ENCODE peak calls at places on chromosomes 12 and 14, in nine cellular contexts. L is stimulated activated CD4-positive, alpha-beta T cell treated with anti-CD3 and anti-CD28 coated beads, Interleukin-2, amount 100 ng/mL, for 48 hours; Q is breast epithelium; T is anterior cingulate cortex; M is occipital lobe; D is KG1; V is astrocyte of the cerebellum; A is GM20000; E is psoas muscle. K is an unnamed sample.

GRCh38 chr12:52873513-52873831 is 24.7 kb upstream of the KRT78 start:
- DNase-seq in M (no peak), L (no peak), E (no peak), V (no peak), Q (no peak), D (no peak), T (no peak), A (no peak), K (no peak)

GRCh38 chr12:116053479-116054195 is 223.9 kb downstream of the MED13L start:
- DNase-seq in Q (no peak), V (peak; percentile 71), M (no peak), T (no peak), E (no peak), A (no peak), D (no peak), L (no peak), K (no peak)

GRCh38 chr14:74275265-74275841 is 27.4 kb downstream of the ABCD4 start:
- DNase-seq in D (no peak), M (no peak), E (no peak), L (no peak), T (no peak), V (peak; percentile 53), A (no peak), Q (no peak), K (peak; percentile 85)

GRCh38 chr12:29043069-29043468 is 106.0 kb upstream of the FAR2 start:
- DNase-seq in A (no peak), E (no peak), M (no peak), D (no peak), Q (no peak), T (no peak), V (no peak), L (no peak), K (no peak)

GRCh38 chr12:6551496-6552139 is 4.2 kb downstream of the IFFO1 start:
- DNase-seq in L (no peak), T (no peak), M (no peak), E (peak; percentile 76), A (no peak), Q (no peak), V (no peak), D (no peak), K (peak; percentile 76)

GRCh38 chr12:31362759-31363415 is 36.9 kb upstream of the SINHCAF start:
- DNase-seq in D (peak; percentile 24), M (no peak), E (no peak), L (no peak), A (peak; percentile 47), Q (no peak), T (no peak), V (no peak), K (no peak)

GRCh38 chr12:50924439-50925341 is 27.7 kb upstream of the HIGD1C start:
- DNase-seq in A (peak; percentile 76), Q (peak; percentile 84), V (peak; percentile 94), E (peak; percentile 94), M (peak; percentile 72), T (peak; percentile 64), L (no peak), D (peak; percentile 92), K (peak; percentile 97)

GRCh38 chr12:95074766-95075165 is 1.3 kb upstream of the NR2C1 start:
- DNase-seq in E (no peak), D (no peak), V (peak; percentile 79), A (no peak), T (no peak), M (no peak), Q (no peak), L (no peak), K (no peak)

GRCh38 chr12:93274937-93275336 is 102.8 kb upstream of the NUDT4 start:
- DNase-seq in L (no peak), T (no peak), D (no peak), Q (no peak), E (no peak), A (no peak), V (no peak), M (no peak), K (no peak)

GRCh38 chr14:87049886-87050820 is 942.8 kb downstream of the GALC start:
- DNase-seq in M (no peak), A (no peak), Q (no peak), E (no peak), L (no peak), V (no peak), T (no peak), D (no peak), K (peak; percentile 21)

GRCh38 chr14:102683399-102684275 is 91.2 kb downstream of the RCOR1 start:
- DNase-seq in A (no peak), D (no peak), T (no peak), L (no peak), Q (no peak), M (no peak), E (no peak), V (no peak), K (no peak)

GRCh38 chr12:40692617-40693502 is 621 bp downstream of the CNTN1 start:
- DNase-seq in E (peak; percentile 54), V (no peak), D (no peak), M (peak; percentile 60), A (no peak), Q (peak; percentile 53), L (no peak), T (no peak), K (no peak)

GRCh38 chr14:100769035-100769939 is 42.6 kb downstream of the DLK1 start:
- DNase-seq in A (no peak), Q (peak; percentile 48), M (no peak), V (no peak), L (no peak), T (no peak), D (no peak), E (peak; percentile 23), K (no peak)

GRCh38 chr12:56836317-56836716 is 73.2 kb downstream of the HSD17B6 start:
- DNase-seq in L (no peak), T (no peak), A (no peak), Q (no peak), E (no peak), V (no peak), M (no peak), D (no peak), K (peak; percentile 77)